ENCODE peak calls at places on chromosome 15, in four cellular contexts. P, T, S and M are unnamed samples.

GRCh38 chr15:36347272-36347864 is 232.1 kb upstream of the CDIN1 start:
- DNase-seq in P (no peak), T (no peak), S (no peak), M (no peak)

GRCh38 chr15:64558460-64559179 is 98.2 kb downstream of the ZNF609 start:
- DNase-seq in P (no peak), T (no peak), S (no peak), M (no peak)

GRCh38 chr15:89654311-89654761 is 931 bp downstream of the KIF7 start:
- DNase-seq in P (no peak), T (no peak), S (no peak), M (no peak)

GRCh38 chr15:94840794-94841587 is 609.6 kb downstream of the MCTP2 start:
- DNase-seq in P (no peak), T (peak), S (no peak), M (no peak)

GRCh38 chr15:95291878-95292472 is 1038.5 kb upstream of the NR2F2 start:
- DNase-seq in P (peak), T (peak), S (no peak), M (no peak)

GRCh38 chr15:69758810-69759410 is 306.3 kb downstream of the RPLP1 start:
- DNase-seq in P (no peak), T (no peak), S (no peak), M (no peak)

GRCh38 chr15:91909574-91909973 is 56.1 kb downstream of the SLCO3A1 start:
- DNase-seq in P (no peak), T (no peak), S (no peak), M (no peak)

GRCh38 chr15:58988011-58988785 is 735 bp downstream of the RNF111 start:
- DNase-seq in P (no peak), T (peak), S (peak), M (peak)

GRCh38 chr15:43912991-43913927 is 86.5 kb downstream of the WDR76 start:
- DNase-seq in P (peak), T (peak), S (no peak), M (no peak)

GRCh38 chr15:48702569-48703239 is 57.2 kb upstream of the FBN1 start:
- DNase-seq in P (no peak), T (no peak), S (no peak), M (no peak)

GRCh38 chr15:36356978-36357582 is 222.3 kb upstream of the CDIN1 start:
- DNase-seq in P (no peak), T (peak), S (no peak), M (no peak)

GRCh38 chr15:41492597-41493204 is 973 bp upstream of the ITPKA start:
- DNase-seq in P (no peak), T (no peak), S (no peak), M (no peak)

GRCh38 chr15:81189583-81190283 is 6.9 kb upstream of the IL16 start:
- DNase-seq in P (no peak), T (peak), S (no peak), M (no peak)

GRCh38 chr15:72047020-72047419 is 70.9 kb downstream of the MYO9A start:
- DNase-seq in P (no peak), T (no peak), S (no peak), M (no peak)

GRCh38 chr15:84598993-84599392 is 1.8 kb upstream of the ZSCAN2 start:
- DNase-seq in P (peak), T (peak), S (peak), M (peak)

GRCh38 chr15:50183112-50183794 is 1.3 kb downstream of the SLC27A2 start:
- DNase-seq in P (no peak), T (no peak), S (no peak), M (no peak)

GRCh38 chr15:38069001-38069400 is 134.6 kb downstream of the TMCO5A start:
- DNase-seq in P (no peak), T (peak), S (no peak), M (no peak)

GRCh38 chr15:47732243-47732642 is 14.9 kb downstream of the SEMA6D start:
- DNase-seq in P (no peak), T (no peak), S (no peak), M (no peak)

GRCh38 chr15:73599934-73600333 is 33.3 kb downstream of the NPTN start:
- DNase-seq in P (peak), T (no peak), S (no peak), M (no peak)

GRCh38 chr15:82663186-82663600 is 16.0 kb upstream of the CPEB1 start:
- DNase-seq in P (no peak), T (peak), S (peak), M (peak)

GRCh38 chr15:59862191-59863155 is 141.6 kb upstream of the FOXB1 start:
- DNase-seq in P (no peak), T (peak), S (no peak), M (no peak)

GRCh38 chr15:77021803-77022381 is 27.0 kb downstream of the PSTPIP1 start:
- DNase-seq in P (no peak), T (no peak), S (no peak), M (no peak)

GRCh38 chr15:48300038-48300437 is 31.2 kb upstream of the DUT start:
- DNase-seq in P (no peak), T (no peak), S (no peak), M (no peak)

GRCh38 chr15:37111427-37111717 is 11.0 kb upstream of the MEIS2 start:
- DNase-seq in P (no peak), T (no peak), S (no peak), M (no peak)

GRCh38 chr15:76935620-76936019 is 4.1 kb downstream of the RCN2 start:
- DNase-seq in P (no peak), T (no peak), S (no peak), M (no peak)

GRCh38 chr15:51714911-51715310 is 22.5 kb downstream of the LYSMD2 start:
- DNase-seq in P (no peak), T (no peak), S (no peak), M (no peak)

GRCh38 chr15:51720201-51720995 is 17.1 kb downstream of the LYSMD2 start:
- DNase-seq in P (no peak), T (no peak), S (no peak), M (no peak)

GRCh38 chr15:51718745-51719144 is 18.7 kb downstream of the LYSMD2 start:
- DNase-seq in P (no peak), T (no peak), S (no peak), M (no peak)

GRCh38 chr15:51721199-51721960 is 16.1 kb downstream of the LYSMD2 start:
- DNase-seq in P (no peak), T (no peak), S (no peak), M (no peak)

DNA sequence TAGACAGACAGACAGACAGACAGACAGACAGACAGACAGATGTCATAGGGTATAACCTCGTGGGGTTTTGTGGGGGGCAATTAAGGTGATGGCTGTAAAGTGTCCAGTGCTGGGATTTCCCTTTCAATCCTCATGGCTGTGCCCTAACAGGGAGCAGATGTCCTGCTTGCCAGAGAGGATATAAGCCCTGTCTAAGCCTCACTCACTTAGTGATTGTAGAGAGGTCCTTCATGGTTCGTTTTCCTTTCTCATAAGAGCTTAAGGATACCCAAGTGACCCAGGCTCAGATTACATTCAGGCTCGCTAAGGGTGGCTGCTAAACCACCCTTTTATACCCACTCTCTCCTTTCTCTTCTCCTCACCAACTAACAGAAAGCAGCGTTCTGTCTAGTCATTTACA is 19.3 kb downstream of the LYSMD2 start:
- DNase-seq in P (no peak), T (no peak), S (no peak), M (no peak)
- TF ChIP-seq CTCF in P (no peak), T (no peak), S (no peak), M (no peak)

GRCh38 chr15:65916664-65917406 is 47.5 kb downstream of the RAB11A start:
- DNase-seq in P (no peak), T (no peak), S (peak), M (peak)
- TF ChIP-seq CTCF in P (peak), T (peak), S (peak), M (no peak)

GRCh38 chr15:90818251-90819210 is 49.9 kb upstream of the FURIN start:
- DNase-seq in P (no peak), T (peak), S (no peak), M (no peak)
- TF ChIP-seq CTCF in P (peak), T (peak), S (no peak), M (peak)

DNA sequence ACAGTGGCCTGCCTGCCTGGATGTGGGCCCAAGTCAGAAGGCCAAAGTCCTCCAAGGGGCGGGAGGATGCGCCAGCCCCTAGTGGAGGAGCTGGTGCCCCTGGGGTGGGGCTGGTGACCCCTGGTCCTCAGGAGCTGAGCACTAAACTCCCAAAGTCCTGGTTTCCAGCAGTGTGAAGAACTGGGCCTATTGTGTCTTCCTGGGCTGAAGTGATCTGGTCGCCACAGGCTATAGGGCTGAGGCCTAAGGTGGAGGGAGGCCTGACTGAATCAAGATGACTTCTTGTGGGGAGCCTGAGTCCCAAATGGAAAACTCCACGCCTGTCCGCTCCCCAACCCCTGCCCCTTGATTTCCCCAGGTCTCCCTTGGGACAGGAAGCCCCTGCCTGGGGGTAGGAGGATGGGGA is 775 bp upstream of the FES start:
- DNase-seq in P (no peak), T (no peak), S (no peak), M (no peak)
- TF ChIP-seq CTCF in P (no peak), T (no peak), S (no peak), M (no peak)

DNA sequence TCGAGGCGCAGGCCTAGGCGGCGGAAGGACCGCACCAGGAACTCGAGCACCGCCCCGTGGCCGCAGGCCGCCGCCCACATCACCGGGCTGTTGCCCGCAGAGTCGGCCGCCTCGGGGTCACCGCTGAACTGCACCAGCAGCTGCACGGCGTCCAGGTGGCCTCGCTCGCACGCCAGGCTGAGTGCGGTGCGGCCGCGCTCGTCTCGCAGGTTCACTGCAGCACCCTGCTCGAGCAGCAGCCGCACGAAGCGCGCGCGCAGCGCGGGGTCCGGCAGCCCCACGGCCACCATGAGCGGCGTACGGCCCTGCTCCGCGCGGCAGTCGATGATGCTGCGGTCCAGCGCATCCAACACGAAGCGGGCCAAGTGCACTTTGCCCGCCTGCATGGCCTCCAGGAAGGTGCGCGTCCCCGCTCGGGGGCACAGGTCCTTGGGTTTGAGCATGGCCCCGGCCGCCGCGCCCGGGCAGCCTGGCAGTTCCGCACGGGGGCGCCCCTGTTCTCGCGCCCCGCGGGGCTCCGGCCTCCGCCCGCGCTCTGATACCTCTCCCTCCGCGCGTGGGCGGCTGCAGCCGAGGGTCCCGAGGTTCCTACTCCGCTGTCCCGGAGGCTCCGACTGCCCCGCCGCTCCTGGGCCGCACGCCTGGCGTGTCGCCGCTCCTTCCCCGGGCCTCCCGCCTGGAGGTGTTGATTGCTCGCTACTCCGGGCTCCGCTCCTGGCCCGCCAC is 557 bp downstream of the ANKRD63 start:
- DNase-seq in P (no peak), T (peak), S (peak), M (peak)
- TF ChIP-seq CTCF in P (peak), T (peak), S (peak), M (no peak)

GRCh38 chr15:78790027-78790426 is 21.2 kb downstream of the ADAMTS7 start:
- DNase-seq in P (no peak), T (no peak), S (no peak), M (no peak)
- TF ChIP-seq CTCF in P (no peak), T (no peak), S (no peak), M (no peak)

GRCh38 chr15:66481107-66481856 is 16.3 kb downstream of the SNAPC5 start:
- DNase-seq in P (no peak), T (no peak), S (no peak), M (no peak)
- TF ChIP-seq CTCF in P (no peak), T (no peak), S (no peak), M (no peak)